ENCODE peak calls at places on chromosomes 7 and 10, in nine cellular contexts. H is tibial artery; S is CD8-positive, alpha-beta T cell; C is cardiac muscle cell; X is transverse colon; E is body of pancreas; Z is kidney; A is tibial nerve; O is IMR-90. G is an unnamed sample.
A peak's percentile ranks its signal among the peaks of the same experiment; 100 is the strongest.

GRCh38 chr7:92745241-92745640 is 91.1 kb downstream of the CDK6 start:
- DNase-seq in H (no peak), S (no peak), C (no peak), X (no peak), E (no peak), Z (no peak), A (no peak), O (no peak), G (no peak)

GRCh38 chr7:97022451-97023306 is 2.0 kb downstream of the DLX5 start:
- DNase-seq in H (no peak), S (no peak), C (no peak), X (no peak), E (no peak), Z (no peak), A (no peak), O (no peak), G (no peak)

GRCh38 chr10:56633876-56634452 is 272.9 kb upstream of the ZWINT start:
- DNase-seq in H (no peak), S (no peak), C (no peak), X (no peak), E (no peak), Z (no peak), A (no peak), O (no peak), G (no peak)

GRCh38 chr7:30862987-30863693 is 48.5 kb upstream of the AQP1 start:
- DNase-seq in H (no peak), S (no peak), C (no peak), X (no peak), E (no peak), Z (no peak), A (no peak), O (no peak), G (no peak)

GRCh38 chr10:128629111-128630096 is 503.2 kb upstream of the MKI67 start:
- DNase-seq in H (no peak), S (no peak), C (peak; percentile 30), X (no peak), E (no peak), Z (no peak), A (no peak), O (no peak), G (no peak)

GRCh38 chr7:30934732-30935568 is 23.3 kb downstream of the AQP1 start:
- DNase-seq in H (no peak), S (no peak), C (no peak), X (no peak), E (no peak), Z (peak; percentile 52), A (no peak), O (no peak), G (no peak)

GRCh38 chr10:79025113-79025832 is 43.5 kb upstream of the ZMIZ1 start:
- DNase-seq in H (no peak), S (peak; percentile 81), C (no peak), X (no peak), E (peak; percentile 62), Z (peak; percentile 51), A (no peak), O (no peak), G (peak; percentile 38)

GRCh38 chr10:97818572-97818971 is 31.1 kb upstream of the GOLGA7B start:
- DNase-seq in H (no peak), S (no peak), C (no peak), X (no peak), E (no peak), Z (no peak), A (no peak), O (no peak), G (no peak)

GRCh38 chr10:71433983-71434744 is 37.4 kb downstream of the CDH23 start:
- DNase-seq in H (no peak), S (peak; percentile 38), C (no peak), X (no peak), E (no peak), Z (no peak), A (no peak), O (no peak), G (no peak)

GRCh38 chr7:4561775-4562174 is 120.3 kb upstream of the FOXK1 start:
- DNase-seq in H (no peak), S (no peak), C (no peak), X (no peak), E (no peak), Z (no peak), A (no peak), O (no peak), G (no peak)

GRCh38 chr10:42952358-42952757 is 124.5 kb upstream of the RET start:
- DNase-seq in H (peak; percentile 17), S (no peak), C (no peak), X (no peak), E (peak; percentile 50), Z (peak; percentile 92), A (no peak), O (no peak), G (no peak)

GRCh38 chr7:7718461-7718860 is at the start of gene RPA3:
- DNase-seq in H (no peak), S (no peak), C (no peak), X (no peak), E (no peak), Z (no peak), A (no peak), O (no peak), G (no peak)

GRCh38 chr7:85156661-85157213 is 30.1 kb downstream of the SEMA3D start:
- DNase-seq in H (no peak), S (no peak), C (no peak), X (no peak), E (no peak), Z (no peak), A (no peak), O (no peak), G (no peak)

GRCh38 chr10:23351914-23352313 is 7.3 kb upstream of the C10orf67 start:
- DNase-seq in H (no peak), S (no peak), C (peak; percentile 68), X (no peak), E (no peak), Z (no peak), A (no peak), O (peak; percentile 83), G (no peak)

GRCh38 chr10:47030191-47030698 is 119.0 kb downstream of the PTPN20 start:
- DNase-seq in H (peak; percentile 70), S (no peak), C (no peak), X (no peak), E (no peak), Z (no peak), A (no peak), O (no peak), G (peak; percentile 9)

GRCh38 chr10:96612052-96612830 is 25.4 kb upstream of the TM9SF3 start:
- DNase-seq in H (no peak), S (no peak), C (no peak), X (peak; percentile 47), E (no peak), Z (no peak), A (no peak), O (no peak), G (no peak)

GRCh38 chr7:6680146-6680545 is 26.6 kb downstream of the ZNF12 start:
- DNase-seq in H (no peak), S (no peak), C (no peak), X (no peak), E (no peak), Z (no peak), A (no peak), O (no peak), G (no peak)

GRCh38 chr7:6675807-6676405 is 30.8 kb downstream of the ZNF12 start:
- DNase-seq in H (no peak), S (no peak), C (no peak), X (no peak), E (no peak), Z (no peak), A (no peak), O (no peak), G (no peak)
- H3K9me3 ChIP-seq in H (peaks cover 77% of the 10 kb centered on the region), S (peaks cover 50% of the 10 kb centered on the region), C (no peaks in the 10 kb centered on the region), X (peaks cover 74% of the 10 kb centered on the region), E (no peaks in the 10 kb centered on the region), Z (peaks cover 35% of the 10 kb centered on the region), A (peaks cover 99% of the 10 kb centered on the region), O (peaks cover 52% of the 10 kb centered on the region), G (peaks cover 77% of the 10 kb centered on the region)

DNA sequence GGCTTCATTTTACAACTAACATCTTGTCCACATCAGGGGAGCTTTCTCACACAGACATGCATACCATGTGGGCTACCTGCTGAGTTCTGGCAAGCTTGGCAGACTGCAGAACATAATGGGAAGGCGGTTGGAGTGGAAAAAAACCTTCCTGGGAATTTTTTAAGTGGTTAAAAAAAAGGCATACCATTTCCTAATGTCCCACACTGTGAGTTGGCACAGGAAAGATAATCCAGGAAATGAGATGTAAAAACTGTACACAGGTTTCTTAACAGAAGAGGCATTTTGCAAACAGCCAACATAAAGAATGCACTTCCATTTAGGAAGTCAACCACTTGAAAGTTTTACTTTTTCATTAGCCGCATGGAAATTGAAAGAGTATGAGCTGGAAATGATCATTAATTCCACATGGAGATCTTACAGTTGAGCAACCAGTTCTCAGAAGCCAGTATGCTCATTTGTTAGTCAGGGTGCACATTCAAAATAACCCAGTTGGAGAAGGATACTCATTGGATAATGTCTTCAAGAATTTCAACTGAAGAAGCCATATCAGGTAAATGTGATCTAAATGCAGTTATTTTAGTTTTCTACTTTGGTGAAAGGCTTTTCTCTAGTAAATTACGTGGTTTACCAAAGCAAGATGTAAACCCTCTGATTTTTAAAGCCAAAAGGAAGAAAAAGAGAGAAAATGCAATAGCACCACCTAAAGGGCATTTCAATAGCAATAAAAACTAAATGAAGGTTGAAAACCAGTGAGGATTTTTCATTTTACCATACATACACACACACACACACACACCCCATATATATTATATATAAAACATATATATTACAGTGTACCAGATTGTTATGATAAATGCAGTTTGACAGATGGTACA is 194.0 kb downstream of the TAX1BP1 start:
- DNase-seq in H (no peak), S (no peak), C (peak; percentile 9), X (no peak), E (no peak), Z (no peak), A (no peak), O (no peak), G (no peak)
- TF ChIP-seq CTCF in H (no peak), S (peak; percentile 51), C (peak; percentile 39), X (no peak), E (no peak), Z (peak; percentile 15), A (no peak), O (peak; percentile 34), G (no peak)

GRCh38 chr7:138431517-138431916 is 28.5 kb upstream of the TRIM24 start:
- DNase-seq in H (no peak), S (no peak), C (no peak), X (no peak), E (no peak), Z (no peak), A (no peak), O (no peak), G (no peak)
- H3K9me3 ChIP-seq in H (peaks cover 18% of the 10 kb centered on the region), S (peaks cover 10% of the 10 kb centered on the region), C (no peaks in the 10 kb centered on the region), X (peaks cover 21% of the 10 kb centered on the region), E (no peaks in the 10 kb centered on the region), Z (peaks cover 10% of the 10 kb centered on the region), A (peaks cover 50% of the 10 kb centered on the region), O (peaks cover 14% of the 10 kb centered on the region), G (no peaks in the 10 kb centered on the region)

DNA sequence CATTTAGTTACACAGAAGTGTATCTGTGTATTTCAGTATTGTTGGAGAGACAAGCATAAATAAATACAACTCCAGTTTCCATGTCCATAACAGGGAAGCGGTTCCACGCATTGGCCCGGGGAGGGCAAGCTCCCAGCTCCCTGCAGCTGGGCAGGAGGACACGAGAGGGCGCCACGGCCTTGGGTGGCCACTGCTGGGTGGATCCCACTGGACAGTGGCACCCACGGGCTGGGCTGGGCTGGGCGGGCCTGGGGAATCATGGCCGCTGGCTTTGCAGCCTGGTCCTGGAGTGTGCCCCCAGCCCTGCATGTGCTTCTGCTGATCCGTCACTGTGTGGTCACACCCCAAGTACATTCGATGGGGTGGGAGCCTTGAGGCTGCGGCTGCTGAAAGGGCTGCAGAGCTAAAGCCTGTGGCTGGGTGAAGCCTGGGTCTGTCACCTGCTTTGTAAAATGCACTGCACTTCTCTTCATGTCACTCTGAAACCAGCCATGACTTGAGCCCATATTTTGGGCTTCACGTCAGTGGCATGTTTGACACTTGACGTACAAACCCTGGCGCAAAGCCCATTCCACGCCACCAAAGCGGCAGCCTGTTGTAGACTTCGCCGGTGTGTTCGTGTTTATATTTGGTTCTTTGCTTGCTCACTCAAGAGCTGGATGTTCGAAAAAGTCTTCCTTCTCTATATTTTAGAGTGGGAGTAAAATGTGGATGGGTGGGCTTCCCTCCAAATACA is 27.5 kb downstream of the LRRC27 start:
- DNase-seq in H (no peak), S (no peak), C (no peak), X (no peak), E (no peak), Z (no peak), A (no peak), O (no peak), G (no peak)
- TF ChIP-seq CTCF in H (no peak), S (no peak), C (no peak), X (no peak), E (no peak), Z (no peak), A (no peak), O (no peak), G (no peak)